ENCODE peak calls at places on chromosomes 13 and 19, in five cellular contexts. One of them, this sample, is unnamed.
A peak's percentile ranks its signal among the peaks of the same experiment; 100 is the strongest.

GRCh38 chr13:46527237-46527636 is 25.7 kb upstream of the LRCH1 start:
- DNase-seq in tibial nerve: no peak
- DNase-seq in Peyer's patch: no peak
- DNase-seq in heart right ventricle: no peak
- DNase-seq in mucosa of descending colon: no peak
- DNase-seq in this sample: no peak

GRCh38 chr13:72782717-72783116 is 784 bp downstream of the PIBF1 start:
- DNase-seq in tibial nerve: no peak
- DNase-seq in Peyer's patch: no peak
- DNase-seq in heart right ventricle: no peak
- DNase-seq in mucosa of descending colon: no peak
- DNase-seq in this sample: no peak

GRCh38 chr13:76815344-76815743 is 70.9 kb downstream of the KCTD12 start:
- DNase-seq in tibial nerve: no peak
- DNase-seq in Peyer's patch: no peak
- DNase-seq in heart right ventricle: no peak
- DNase-seq in mucosa of descending colon: no peak
- DNase-seq in this sample: no peak

GRCh38 chr19:51654783-51655182 is 8.2 kb upstream of the SIGLEC14 start:
- DNase-seq in tibial nerve: no peak
- DNase-seq in Peyer's patch: no peak
- DNase-seq in heart right ventricle: no peak
- DNase-seq in mucosa of descending colon: no peak
- DNase-seq in this sample: no peak

GRCh38 chr13:93549326-93549855 is 322.8 kb downstream of the GPC6 start:
- DNase-seq in tibial nerve: no peak
- DNase-seq in Peyer's patch: no peak
- DNase-seq in heart right ventricle: no peak
- DNase-seq in mucosa of descending colon: no peak
- DNase-seq in this sample: no peak

GRCh38 chr19:17503240-17503639 is 8.2 kb upstream of the PGLS start:
- DNase-seq in tibial nerve: no peak
- DNase-seq in Peyer's patch: no peak
- DNase-seq in heart right ventricle: no peak
- DNase-seq in mucosa of descending colon: no peak
- DNase-seq in this sample: no peak

GRCh38 chr13:112510987-112511715 is 76.8 kb downstream of the TUBGCP3 start:
- DNase-seq in tibial nerve: no peak
- DNase-seq in Peyer's patch: no peak
- DNase-seq in heart right ventricle: no peak
- DNase-seq in mucosa of descending colon: no peak
- DNase-seq in this sample: no peak

GRCh38 chr19:40754611-40755247 is 3.7 kb downstream of the SNRPA start:
- DNase-seq in tibial nerve: no peak
- DNase-seq in Peyer's patch: peak; percentile 74
- DNase-seq in heart right ventricle: no peak
- DNase-seq in mucosa of descending colon: peak; percentile 73
- DNase-seq in this sample: no peak

GRCh38 chr13:101529419-101529818 is 76.9 kb downstream of the ITGBL1 start:
- DNase-seq in tibial nerve: no peak
- DNase-seq in Peyer's patch: no peak
- DNase-seq in heart right ventricle: no peak
- DNase-seq in mucosa of descending colon: no peak
- DNase-seq in this sample: no peak

GRCh38 chr13:38398810-38399493 is 49.3 kb downstream of the UFM1 start:
- DNase-seq in tibial nerve: no peak
- DNase-seq in Peyer's patch: no peak
- DNase-seq in heart right ventricle: no peak
- DNase-seq in mucosa of descending colon: no peak
- DNase-seq in this sample: peak; percentile 64

GRCh38 chr19:38130399-38130798 is 93.6 kb downstream of the DPF1 start:
- DNase-seq in tibial nerve: no peak
- DNase-seq in Peyer's patch: no peak
- DNase-seq in heart right ventricle: no peak
- DNase-seq in mucosa of descending colon: no peak
- DNase-seq in this sample: no peak

GRCh38 chr19:861756-862528 is 2.5 kb downstream of the CFD start:
- DNase-seq in tibial nerve: no peak
- DNase-seq in Peyer's patch: peak; percentile 75
- DNase-seq in heart right ventricle: no peak
- DNase-seq in mucosa of descending colon: peak; percentile 89
- DNase-seq in this sample: no peak

GRCh38 chr13:44573790-44574465 is 2.2 kb downstream of the TSC22D1 start:
- DNase-seq in tibial nerve: no peak
- DNase-seq in Peyer's patch: no peak
- DNase-seq in heart right ventricle: no peak
- DNase-seq in mucosa of descending colon: no peak
- DNase-seq in this sample: no peak

GRCh38 chr13:111318396-111318795 is 2.0 kb upstream of the TEX29 start:
- DNase-seq in tibial nerve: no peak
- DNase-seq in Peyer's patch: peak; percentile 35
- DNase-seq in heart right ventricle: no peak
- DNase-seq in mucosa of descending colon: no peak
- DNase-seq in this sample: no peak

GRCh38 chr19:46495789-46496099 is at the start of gene PNMA8B:
- DNase-seq in tibial nerve: no peak
- DNase-seq in Peyer's patch: no peak
- DNase-seq in heart right ventricle: peak; percentile 58
- DNase-seq in mucosa of descending colon: no peak
- DNase-seq in this sample: no peak

GRCh38 chr19:14004619-14005380 is 1.3 kb downstream of the RFX1 start:
- DNase-seq in tibial nerve: peak; percentile 49
- DNase-seq in Peyer's patch: peak; percentile 66
- DNase-seq in heart right ventricle: peak; percentile 74
- DNase-seq in mucosa of descending colon: peak; percentile 76
- DNase-seq in this sample: no peak

GRCh38 chr19:55606471-55606787 is 982 bp downstream of the ZNF865 start:
- DNase-seq in tibial nerve: no peak
- DNase-seq in Peyer's patch: no peak
- DNase-seq in heart right ventricle: no peak
- DNase-seq in mucosa of descending colon: no peak
- DNase-seq in this sample: no peak
- TF ChIP-seq CTCF in tibial nerve: no peak
- TF ChIP-seq CTCF in Peyer's patch: no peak
- TF ChIP-seq CTCF in heart right ventricle: no peak
- TF ChIP-seq CTCF in mucosa of descending colon: no peak
- TF ChIP-seq CTCF in this sample: no peak

GRCh38 chr13:58960909-58961308 is 1202.8 kb downstream of the DIAPH3 start:
- DNase-seq in tibial nerve: no peak
- DNase-seq in Peyer's patch: no peak
- DNase-seq in heart right ventricle: no peak
- DNase-seq in mucosa of descending colon: no peak
- DNase-seq in this sample: no peak
- TF ChIP-seq CTCF in tibial nerve: no peak
- TF ChIP-seq CTCF in Peyer's patch: no peak
- TF ChIP-seq CTCF in heart right ventricle: no peak
- TF ChIP-seq CTCF in mucosa of descending colon: no peak
- TF ChIP-seq CTCF in this sample: no peak

GRCh38 chr13:35455022-35455421 is 21.5 kb downstream of the MAB21L1 start:
- DNase-seq in tibial nerve: no peak
- DNase-seq in Peyer's patch: no peak
- DNase-seq in heart right ventricle: no peak
- DNase-seq in mucosa of descending colon: no peak
- DNase-seq in this sample: no peak
- TF ChIP-seq CTCF in tibial nerve: no peak
- TF ChIP-seq CTCF in Peyer's patch: no peak
- TF ChIP-seq CTCF in heart right ventricle: no peak
- TF ChIP-seq CTCF in mucosa of descending colon: no peak
- TF ChIP-seq CTCF in this sample: no peak

GRCh38 chr19:3851254-3852176 is 17.3 kb downstream of the ZFR2 start:
- DNase-seq in tibial nerve: no peak
- DNase-seq in Peyer's patch: no peak
- DNase-seq in heart right ventricle: no peak
- DNase-seq in mucosa of descending colon: no peak
- DNase-seq in this sample: no peak

GRCh38 chr19:3850320-3850972 is 18.4 kb downstream of the ZFR2 start:
- DNase-seq in tibial nerve: no peak
- DNase-seq in Peyer's patch: no peak
- DNase-seq in heart right ventricle: no peak
- DNase-seq in mucosa of descending colon: no peak
- DNase-seq in this sample: no peak

GRCh38 chr19:3849787-3850186 is 19.1 kb downstream of the ZFR2 start:
- DNase-seq in tibial nerve: no peak
- DNase-seq in Peyer's patch: no peak
- DNase-seq in heart right ventricle: no peak
- DNase-seq in mucosa of descending colon: no peak
- DNase-seq in this sample: no peak

GRCh38 chr19:3852177-3852511 is 16.7 kb downstream of the ZFR2 start:
- DNase-seq in tibial nerve: no peak
- DNase-seq in Peyer's patch: no peak
- DNase-seq in heart right ventricle: no peak
- DNase-seq in mucosa of descending colon: no peak
- DNase-seq in this sample: no peak

GRCh38 chr19:3849092-3849491 is 19.7 kb downstream of the ZFR2 start:
- DNase-seq in tibial nerve: no peak
- DNase-seq in Peyer's patch: no peak
- DNase-seq in heart right ventricle: peak; percentile 10
- DNase-seq in mucosa of descending colon: no peak
- DNase-seq in this sample: no peak
- TF ChIP-seq CTCF in tibial nerve: no peak
- TF ChIP-seq CTCF in Peyer's patch: peak; percentile 33
- TF ChIP-seq CTCF in heart right ventricle: no peak
- TF ChIP-seq CTCF in mucosa of descending colon: no peak
- TF ChIP-seq CTCF in this sample: peak; percentile 15

GRCh38 chr13:21176982-21177284 is 475 bp downstream of the MRPL57 start:
- DNase-seq in tibial nerve: no peak
- DNase-seq in Peyer's patch: no peak
- DNase-seq in heart right ventricle: no peak
- DNase-seq in mucosa of descending colon: no peak
- DNase-seq in this sample: no peak

GRCh38 chr13:21171420-21171819 is 4.9 kb downstream of the SKA3 start:
- DNase-seq in tibial nerve: no peak
- DNase-seq in Peyer's patch: no peak
- DNase-seq in heart right ventricle: no peak
- DNase-seq in mucosa of descending colon: no peak
- DNase-seq in this sample: no peak

GRCh38 chr13:21181671-21182070 is 5.2 kb downstream of the MRPL57 start:
- DNase-seq in tibial nerve: no peak
- DNase-seq in Peyer's patch: no peak
- DNase-seq in heart right ventricle: no peak
- DNase-seq in mucosa of descending colon: no peak
- DNase-seq in this sample: no peak

GRCh38 chr13:21175656-21176194 is 627 bp downstream of the SKA3 start:
- DNase-seq in tibial nerve: no peak
- DNase-seq in Peyer's patch: no peak
- DNase-seq in heart right ventricle: no peak
- DNase-seq in mucosa of descending colon: no peak
- DNase-seq in this sample: no peak

GRCh38 chr13:21176195-21176981 is at the start of the genes MRPL57 and SKA3:
- DNase-seq in tibial nerve: peak; percentile 81
- DNase-seq in Peyer's patch: peak; percentile 96
- DNase-seq in heart right ventricle: peak; percentile 90
- DNase-seq in mucosa of descending colon: peak; percentile 94
- DNase-seq in this sample: peak; percentile 83
- TF ChIP-seq CTCF in tibial nerve: no peak
- TF ChIP-seq CTCF in Peyer's patch: peak; percentile 52
- TF ChIP-seq CTCF in heart right ventricle: no peak
- TF ChIP-seq CTCF in mucosa of descending colon: no peak
- TF ChIP-seq CTCF in this sample: no peak

GRCh38 chr13:51158365-51158764 is 47.3 kb upstream of the C13orf42 start:
- DNase-seq in tibial nerve: no peak
- DNase-seq in Peyer's patch: no peak
- DNase-seq in heart right ventricle: no peak
- DNase-seq in mucosa of descending colon: no peak
- DNase-seq in this sample: no peak

GRCh38 chr13:51156666-51157065 is 45.6 kb upstream of the C13orf42 start:
- DNase-seq in tibial nerve: no peak
- DNase-seq in Peyer's patch: no peak
- DNase-seq in heart right ventricle: no peak
- DNase-seq in mucosa of descending colon: no peak
- DNase-seq in this sample: no peak

GRCh38 chr13:51153527-51153926 is 42.5 kb upstream of the C13orf42 start:
- DNase-seq in tibial nerve: no peak
- DNase-seq in Peyer's patch: no peak
- DNase-seq in heart right ventricle: no peak
- DNase-seq in mucosa of descending colon: no peak
- DNase-seq in this sample: no peak

GRCh38 chr13:51154029-51154555 is 43.0 kb upstream of the C13orf42 start:
- DNase-seq in tibial nerve: no peak
- DNase-seq in Peyer's patch: no peak
- DNase-seq in heart right ventricle: no peak
- DNase-seq in mucosa of descending colon: no peak
- DNase-seq in this sample: peak; percentile 23

GRCh38 chr13:51158923-51159322 is 47.8 kb upstream of the C13orf42 start:
- DNase-seq in tibial nerve: no peak
- DNase-seq in Peyer's patch: no peak
- DNase-seq in heart right ventricle: no peak
- DNase-seq in mucosa of descending colon: no peak
- DNase-seq in this sample: no peak
- TF ChIP-seq CTCF in tibial nerve: no peak
- TF ChIP-seq CTCF in Peyer's patch: no peak
- TF ChIP-seq CTCF in heart right ventricle: no peak
- TF ChIP-seq CTCF in mucosa of descending colon: no peak
- TF ChIP-seq CTCF in this sample: no peak

This sample was measured in AG09319.